ENCODE peak calls at places on chromosomes 16 and 17, in nine cellular contexts. N, O, C, A, T, K, M, V and D are unnamed samples.

GRCh38 chr17:7388856-7389255 is 5.5 kb downstream of the PLSCR3 start:
- DNase-seq in A (no peak), O (no peak), M (no peak), T (no peak), C (no peak), K (no peak), V (no peak), N (no peak), D (no peak)

GRCh38 chr16:74304164-74304834 is 7.7 kb downstream of the PSMD7 start:
- DNase-seq in M (no peak), V (no peak), T (no peak), O (no peak), N (peak; percentile 17), A (no peak), K (no peak), C (no peak), D (no peak)

GRCh38 chr16:66070140-66070887 is 296.2 kb upstream of the CDH5 start:
- DNase-seq in N (peak; percentile 97), C (no peak), M (peak; percentile 68), V (peak; percentile 84), A (no peak), K (peak; percentile 84), T (peak; percentile 73), O (peak; percentile 46), D (peak; percentile 43)

GRCh38 chr16:17475104-17475503 is 4.3 kb upstream of the XYLT1 start:
- DNase-seq in M (no peak), A (no peak), N (no peak), V (no peak), C (no peak), O (no peak), K (no peak), T (no peak), D (no peak)

GRCh38 chr16:12420661-12421209 is 383.0 kb downstream of the CPPED1 start:
- DNase-seq in V (no peak), T (no peak), O (no peak), M (no peak), A (peak; percentile 23), K (no peak), N (no peak), C (no peak), D (no peak)

GRCh38 chr16:88815901-88816589 is 4.3 kb upstream of the APRT start:
- DNase-seq in K (no peak), C (peak; percentile 72), A (no peak), V (peak; percentile 53), O (no peak), M (no peak), T (no peak), N (peak; percentile 22), D (no peak)

GRCh38 chr16:46832757-46833464 is 1.9 kb upstream of the C16orf87 start:
- DNase-seq in T (no peak), V (no peak), N (no peak), K (no peak), C (no peak), A (no peak), M (no peak), O (no peak), D (no peak)

GRCh38 chr16:87637357-87637756 is 35.0 kb downstream of the JPH3 start:
- DNase-seq in N (no peak), M (no peak), O (no peak), K (no peak), T (no peak), C (no peak), A (no peak), V (no peak), D (no peak)

GRCh38 chr16:54928016-54928356 is 2.7 kb upstream of the IRX5 start:
- DNase-seq in M (no peak), T (no peak), V (no peak), K (no peak), O (no peak), A (no peak), N (peak; percentile 21), C (peak; percentile 51), D (no peak)

GRCh38 chr17:66397486-66397885 is 95.1 kb downstream of the PRKCA start:
- DNase-seq in T (no peak), C (no peak), N (no peak), V (no peak), K (no peak), M (no peak), A (no peak), O (no peak), D (no peak)

GRCh38 chr17:38871247-38871991 is 1.6 kb downstream of the LASP1 start:
- DNase-seq in O (peak; percentile 54), T (peak; percentile 80), C (peak; percentile 17), K (peak; percentile 58), A (no peak), V (peak; percentile 71), N (peak; percentile 69), M (peak; percentile 79), D (peak; percentile 57)
- H3K4me1 ChIP-seq in O (peaks cover 38% of the 10 kb centered on the region), T (peaks cover 17% of the 10 kb centered on the region), C (peaks cover 9% of the 10 kb centered on the region), K (peaks cover 40% of the 10 kb centered on the region), A (peaks cover 61% of the 10 kb centered on the region), V (peaks cover 36% of the 10 kb centered on the region), N (peaks cover 29% of the 10 kb centered on the region), M (peaks cover 63% of the 10 kb centered on the region), D (peaks cover 36% of the 10 kb centered on the region)

DNA sequence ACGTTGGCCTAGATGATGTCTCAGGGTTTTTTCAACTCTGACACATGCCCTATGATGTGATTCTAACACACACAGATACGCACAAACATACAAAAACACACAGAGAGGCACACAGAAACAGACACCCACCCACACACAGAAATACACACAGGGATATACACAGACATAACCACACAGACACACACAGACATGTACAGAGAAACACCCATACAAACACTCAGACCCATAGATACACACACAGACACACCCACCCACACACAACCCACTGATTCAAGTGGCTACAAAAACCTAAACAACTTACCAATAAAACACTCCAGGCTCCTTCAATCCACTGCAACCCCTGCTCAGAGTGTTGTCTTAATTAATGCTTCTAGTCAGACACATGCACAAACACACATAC is 244.6 kb upstream of the CCL2 start:
- DNase-seq in O (no peak), V (no peak), M (no peak), T (no peak), C (no peak), A (no peak), N (no peak), K (no peak), D (no peak)
- H3K9me3 ChIP-seq in O (no peaks in the 10 kb centered on the region), V (no peaks in the 10 kb centered on the region), M (no peaks in the 10 kb centered on the region), T (no peaks in the 10 kb centered on the region), C (no peaks in the 10 kb centered on the region), A (no peaks in the 10 kb centered on the region), N (no peaks in the 10 kb centered on the region), K (no peaks in the 10 kb centered on the region), D (no peaks in the 10 kb centered on the region)

GRCh38 chr17:4267402-4267801 is 3.6 kb upstream of the ANKFY1 start:
- DNase-seq in O (no peak), N (no peak), K (no peak), V (no peak), T (no peak), C (no peak), M (no peak), A (no peak), D (no peak)

GRCh38 chr17:4270746-4271145 is 7.0 kb upstream of the ANKFY1 start:
- DNase-seq in T (no peak), M (no peak), O (no peak), A (no peak), K (no peak), N (no peak), V (no peak), C (no peak), D (no peak)

GRCh38 chr17:4269915-4270314 is 6.1 kb upstream of the ANKFY1 start:
- DNase-seq in V (no peak), A (no peak), O (no peak), M (no peak), T (no peak), K (no peak), N (no peak), C (no peak), D (no peak)

GRCh38 chr17:4263282-4264215 is at the start of gene ANKFY1:
- DNase-seq in O (peak; percentile 91), C (peak; percentile 98), V (peak; percentile 98), M (peak; percentile 98), N (peak; percentile 95), T (peak; percentile 98), K (peak; percentile 97), A (peak; percentile 61), D (peak; percentile 97)

DNA sequence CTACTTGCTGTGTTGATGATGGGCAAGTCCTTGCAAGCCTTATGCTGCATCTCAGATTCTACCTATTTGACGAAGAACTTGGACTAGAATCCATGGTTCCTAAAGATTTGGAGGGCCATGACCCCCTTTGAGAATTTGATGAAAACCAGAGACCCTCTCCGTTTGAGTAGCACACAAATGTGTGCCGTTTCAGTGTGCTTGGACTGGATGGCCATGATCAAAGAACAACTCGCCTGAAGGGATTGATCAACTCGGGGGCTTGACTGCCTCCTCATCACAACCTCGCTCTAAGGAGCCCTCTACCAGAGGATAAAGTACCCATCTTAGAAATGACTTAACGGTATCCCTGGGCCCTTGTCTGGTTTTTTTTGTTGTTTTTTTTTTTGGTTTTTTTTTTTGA is 2.8 kb upstream of the ANKFY1 start:
- DNase-seq in A (no peak), V (no peak), C (no peak), N (no peak), M (no peak), T (no peak), K (no peak), O (no peak), D (no peak)
- TF ChIP-seq CTCF in A (no peak), V (no peak), C (no peak), N (no peak), M (no peak), T (no peak), K (no peak), O (no peak), D (no peak)

DNA sequence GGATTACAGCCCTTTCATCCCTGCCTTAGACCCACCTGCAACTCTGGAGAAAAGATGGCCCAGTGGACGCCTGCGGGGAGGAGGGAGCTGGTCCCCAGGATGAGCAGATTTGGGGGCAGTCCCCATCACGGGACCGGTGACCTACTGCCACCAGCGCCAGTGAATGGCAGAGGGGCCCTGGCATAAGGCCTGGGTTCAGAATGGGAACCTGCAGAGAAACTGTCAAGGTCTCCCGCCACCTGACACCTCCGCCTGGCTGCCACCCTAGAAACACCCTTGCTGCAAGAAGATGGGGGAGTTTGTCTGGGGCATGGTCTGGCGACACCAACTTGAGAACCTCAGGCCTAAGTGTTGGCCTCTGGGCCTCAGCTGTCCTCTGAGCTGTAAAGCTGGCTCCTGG is 335.7 kb downstream of the SEC14L1 start:
- DNase-seq in M (no peak), V (no peak), K (no peak), C (no peak), T (no peak), A (no peak), N (no peak), O (no peak), D (no peak)
- H3K4me1 ChIP-seq in M (peaks cover 82% of the 10 kb centered on the region), V (peaks cover 67% of the 10 kb centered on the region), K (peaks cover 59% of the 10 kb centered on the region), C (peaks cover 87% of the 10 kb centered on the region), T (peaks cover 20% of the 10 kb centered on the region), A (peaks cover 75% of the 10 kb centered on the region), N (peaks cover 88% of the 10 kb centered on the region), O (peaks cover 74% of the 10 kb centered on the region), D (peaks cover 100% of the 10 kb centered on the region)